ENCODE peak calls at places on chromosome 14, in nine cellular contexts. I, D, W, Y, N, K, F, B and T are unnamed samples.

GRCh38 chr14:55454264-55455151 is 14.1 kb upstream of the TBPL2 start:
- DNase-seq in K (peak), B (no peak), D (no peak), F (peak), I (peak), W (peak), Y (peak), N (peak), T (peak)

GRCh38 chr14:103096387-103096786 is 1.9 kb downstream of the EXOC3L4 start:
- DNase-seq in N (no peak), Y (no peak), W (no peak), B (no peak), K (no peak), F (no peak), D (no peak), I (no peak), T (no peak)

GRCh38 chr14:105850853-105851581 is 324.6 kb downstream of the TMEM121 start:
- DNase-seq in B (no peak), K (no peak), N (no peak), I (no peak), F (no peak), D (no peak), W (no peak), Y (no peak), T (no peak)

GRCh38 chr14:37985826-37986470 is 221.8 kb upstream of the SSTR1 start:
- DNase-seq in F (no peak), K (peak), D (no peak), N (peak), W (peak), Y (peak), I (peak), B (peak), T (peak)

GRCh38 chr14:98770151-98770550 is 501.8 kb downstream of the BCL11B start:
- DNase-seq in B (no peak), D (no peak), I (no peak), W (no peak), N (no peak), K (no peak), Y (no peak), F (no peak), T (no peak)

GRCh38 chr14:95038521-95039250 is 118.6 kb downstream of the DICER1 start:
- DNase-seq in B (no peak), Y (no peak), F (no peak), K (no peak), I (no peak), N (no peak), W (no peak), D (no peak), T (no peak)

GRCh38 chr14:102469261-102469660 is 40.3 kb downstream of the ANKRD9 start:
- DNase-seq in F (no peak), I (no peak), D (no peak), K (no peak), W (peak), Y (no peak), N (no peak), B (no peak), T (no peak)

GRCh38 chr14:61355892-61356325 is 34.5 kb downstream of the PRKCH start:
- DNase-seq in K (peak), Y (no peak), B (no peak), I (peak), N (no peak), F (peak), D (peak), W (peak), T (peak)

GRCh38 chr14:26319139-26319864 is 278.5 kb downstream of the NOVA1 start:
- DNase-seq in N (no peak), W (peak), I (no peak), B (no peak), K (no peak), Y (no peak), F (no peak), D (no peak), T (no peak)

GRCh38 chr14:72401632-72402428 is 469.6 kb downstream of the RGS6 start:
- DNase-seq in F (no peak), Y (no peak), D (no peak), N (peak), W (peak), B (no peak), K (no peak), I (no peak), T (no peak)

GRCh38 chr14:35940291-35940690 is 114.2 kb downstream of the BRMS1L start:
- DNase-seq in Y (no peak), B (no peak), K (no peak), W (no peak), I (no peak), D (no peak), N (peak), F (no peak), T (no peak)

GRCh38 chr14:100289916-100290606 is 16.2 kb downstream of the SLC25A29 start:
- DNase-seq in I (no peak), Y (no peak), K (no peak), F (no peak), W (no peak), B (peak), D (no peak), N (no peak), T (no peak)

GRCh38 chr14:64705406-64706118 is 1.3 kb downstream of the PLEKHG3 start:
- DNase-seq in W (no peak), D (no peak), K (no peak), N (no peak), F (peak), Y (peak), I (no peak), B (no peak), T (no peak)

GRCh38 chr14:30227871-30228270 is 300.2 kb upstream of the PRKD1 start:
- DNase-seq in Y (no peak), K (peak), I (peak), F (peak), B (no peak), N (no peak), W (peak), D (peak), T (peak)

GRCh38 chr14:102362084-102362483 is 606 bp downstream of the CINP start:
- DNase-seq in Y (peak), F (peak), K (peak), N (peak), I (no peak), D (no peak), B (no peak), W (peak), T (peak)

GRCh38 chr14:73591690-73592448 is at the start of gene ACOT4:
- DNase-seq in D (peak), I (no peak), B (peak), N (peak), Y (peak), W (peak), K (no peak), F (peak), T (peak)

GRCh38 chr14:74652541-74652940 is 40.5 kb upstream of the LTBP2 start:
- DNase-seq in B (no peak), D (no peak), N (no peak), F (no peak), K (no peak), Y (no peak), I (no peak), W (no peak), T (no peak)

GRCh38 chr14:105528859-105529505 is 2.6 kb downstream of the TMEM121 start:
- DNase-seq in I (no peak), B (no peak), W (no peak), D (no peak), Y (no peak), N (peak), K (no peak), F (no peak), T (no peak)

GRCh38 chr14:50452979-50453705 is 56.5 kb upstream of the CDKL1 start:
- DNase-seq in D (no peak), F (peak), B (no peak), K (peak), Y (no peak), W (peak), N (no peak), I (no peak), T (peak)

GRCh38 chr14:50399251-50400032 is 2.8 kb upstream of the CDKL1 start:
- DNase-seq in W (peak), F (peak), N (no peak), D (no peak), I (no peak), B (no peak), K (peak), Y (no peak), T (peak)

GRCh38 chr14:79543966-79544365 is 667.3 kb downstream of the DIO2 start:
- DNase-seq in F (no peak), D (no peak), I (no peak), K (peak), Y (peak), N (peak), B (peak), W (peak), T (peak)

GRCh38 chr14:58513272-58513671 is 85.8 kb downstream of the KIAA0586 start:
- DNase-seq in K (no peak), Y (no peak), F (no peak), I (no peak), D (no peak), N (no peak), B (no peak), W (no peak), T (no peak)

GRCh38 chr14:39266589-39266870 is 32.8 kb downstream of the MIA2 start:
- DNase-seq in Y (no peak), B (no peak), I (peak), N (peak), W (no peak), D (no peak), K (no peak), F (no peak), T (peak)

GRCh38 chr14:73785834-73786631 is 65.6 kb upstream of the PTGR2 start:
- DNase-seq in K (peak), B (peak), D (peak), Y (peak), W (peak), N (peak), F (peak), I (peak), T (peak)

GRCh38 chr14:100677925-100678765 is 48.5 kb upstream of the DLK1 start:
- DNase-seq in I (no peak), D (peak), N (no peak), W (no peak), F (no peak), B (peak), Y (peak), K (peak), T (peak)

GRCh38 chr14:99202516-99202915 is 69.5 kb downstream of the BCL11B start:
- DNase-seq in I (no peak), D (no peak), B (peak), K (no peak), F (no peak), N (no peak), Y (no peak), W (no peak), T (no peak)

GRCh38 chr14:81981311-81981675 is 447.6 kb upstream of the SEL1L start:
- DNase-seq in K (no peak), Y (no peak), B (no peak), I (no peak), D (no peak), W (no peak), F (no peak), N (no peak), T (no peak)

GRCh38 chr14:103520657-103521437 is 1.8 kb downstream of the CKB start:
- DNase-seq in D (peak), K (peak), W (peak), B (peak), N (peak), F (peak), I (peak), Y (peak), T (peak)

GRCh38 chr14:103109789-103110415 is 13.4 kb upstream of the TNFAIP2 start:
- DNase-seq in N (no peak), B (no peak), Y (peak), K (peak), I (no peak), W (peak), F (no peak), D (no peak), T (peak)

GRCh38 chr14:22471545-22472121 is 117.4 kb downstream of the DAD1 start:
- DNase-seq in D (peak), K (peak), W (peak), N (peak), B (peak), F (peak), I (peak), Y (peak), T (no peak)

GRCh38 chr14:54398028-54398368 is 1.2 kb downstream of the CDKN3 start:
- DNase-seq in N (peak), W (no peak), Y (no peak), B (no peak), I (no peak), K (no peak), F (no peak), D (no peak), T (no peak)

GRCh38 chr14:34338056-34338455 is 124.0 kb downstream of the SPTSSA start:
- DNase-seq in D (no peak), F (no peak), Y (no peak), B (no peak), K (no peak), I (no peak), W (no peak), N (no peak), T (no peak)

DNA sequence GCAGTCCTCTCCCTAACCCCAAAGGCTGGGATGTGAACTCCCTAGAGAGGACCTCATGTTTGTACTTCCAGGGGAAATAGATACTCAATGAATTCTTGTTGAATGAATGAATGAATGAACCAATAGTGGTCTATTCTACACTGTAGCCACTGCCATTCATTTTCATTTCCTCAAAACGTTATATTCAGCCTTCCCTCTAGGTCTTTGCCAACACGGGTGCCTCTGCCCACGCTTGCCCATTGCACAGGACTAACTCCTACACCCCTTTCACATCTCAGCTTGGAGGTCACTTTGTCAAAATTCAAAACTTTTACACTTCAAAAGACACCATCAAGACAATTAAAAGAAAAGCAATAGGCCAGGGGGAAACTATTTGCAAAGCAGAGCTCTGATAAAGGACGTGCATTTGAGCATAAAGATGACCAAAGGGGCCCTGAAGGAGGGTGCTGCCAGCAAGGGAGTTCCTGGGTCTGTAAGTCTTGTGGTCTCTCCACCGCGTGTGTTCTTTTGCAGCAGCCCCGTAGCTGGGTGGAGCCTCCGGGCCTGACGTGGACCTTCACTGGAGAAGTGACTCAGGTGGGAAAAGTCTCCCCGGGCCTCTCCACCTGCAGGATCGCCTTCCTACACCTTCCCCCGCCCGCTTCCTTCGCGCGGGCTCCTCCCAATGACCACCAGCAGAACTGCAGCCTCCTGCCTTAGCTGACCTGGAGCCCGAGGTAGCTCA is 31.5 kb downstream of the TMEM63C start:
- DNase-seq in Y (peak), K (peak), W (peak), N (peak), D (no peak), B (peak), I (peak), F (peak), T (peak)
- TF ChIP-seq CTCF in Y (peak), K (peak), W (peak), N (peak), D (peak), B (peak), I (peak), F (peak), T (peak)

GRCh38 chr14:93303659-93304058 is 29.2 kb downstream of the BTBD7 start:
- DNase-seq in I (peak), D (peak), B (no peak), F (no peak), W (no peak), N (no peak), K (no peak), Y (no peak), T (peak)

GRCh38 chr14:93301821-93302447 is 30.9 kb downstream of the BTBD7 start:
- DNase-seq in B (peak), F (peak), D (no peak), N (no peak), W (peak), Y (peak), K (no peak), I (no peak), T (no peak)

GRCh38 chr14:93295541-93296220 is 37.2 kb downstream of the BTBD7 start:
- DNase-seq in Y (peak), W (no peak), K (no peak), I (no peak), F (no peak), N (no peak), D (no peak), B (no peak), T (no peak)

GRCh38 chr14:93302688-93303581 is 29.9 kb downstream of the BTBD7 start:
- DNase-seq in I (no peak), K (no peak), F (no peak), D (no peak), B (no peak), W (no peak), N (no peak), Y (peak), T (no peak)

GRCh38 chr14:93299831-93300230 is 33.0 kb downstream of the BTBD7 start:
- DNase-seq in K (no peak), D (no peak), N (no peak), Y (no peak), F (no peak), I (no peak), B (no peak), W (no peak), T (no peak)
- H3K4me3 ChIP-seq in K (no peak), D (no peak), N (no peak), Y (no peak), F (no peak), I (no peak), B (no peak), W (no peak), T (no peak)

DNA sequence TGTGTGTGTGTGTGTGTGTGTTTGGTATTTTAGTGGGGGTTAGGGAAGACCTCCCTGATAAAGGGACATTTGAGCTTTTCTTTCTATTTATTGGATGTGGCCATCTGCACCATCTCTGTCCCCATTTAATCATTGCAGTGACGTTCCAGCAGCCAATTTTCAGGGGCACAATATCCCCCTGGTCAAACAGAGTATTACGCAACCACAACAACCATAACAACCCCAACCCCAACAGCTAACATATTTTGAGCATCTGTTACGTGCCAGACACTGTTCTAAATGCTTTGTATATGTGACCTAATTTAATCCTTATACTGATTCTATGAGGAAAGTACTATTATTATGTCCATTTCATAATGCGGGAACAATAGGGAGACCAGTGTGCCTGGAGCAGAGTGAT is 87.4 kb downstream of the TTC8 start:
- DNase-seq in N (no peak), F (no peak), B (no peak), Y (no peak), K (no peak), W (no peak), D (no peak), I (no peak), T (no peak)
- TF ChIP-seq CTCF in N (no peak), F (no peak), B (no peak), Y (no peak), K (no peak), W (no peak), D (no peak), I (no peak), T (no peak)

DNA sequence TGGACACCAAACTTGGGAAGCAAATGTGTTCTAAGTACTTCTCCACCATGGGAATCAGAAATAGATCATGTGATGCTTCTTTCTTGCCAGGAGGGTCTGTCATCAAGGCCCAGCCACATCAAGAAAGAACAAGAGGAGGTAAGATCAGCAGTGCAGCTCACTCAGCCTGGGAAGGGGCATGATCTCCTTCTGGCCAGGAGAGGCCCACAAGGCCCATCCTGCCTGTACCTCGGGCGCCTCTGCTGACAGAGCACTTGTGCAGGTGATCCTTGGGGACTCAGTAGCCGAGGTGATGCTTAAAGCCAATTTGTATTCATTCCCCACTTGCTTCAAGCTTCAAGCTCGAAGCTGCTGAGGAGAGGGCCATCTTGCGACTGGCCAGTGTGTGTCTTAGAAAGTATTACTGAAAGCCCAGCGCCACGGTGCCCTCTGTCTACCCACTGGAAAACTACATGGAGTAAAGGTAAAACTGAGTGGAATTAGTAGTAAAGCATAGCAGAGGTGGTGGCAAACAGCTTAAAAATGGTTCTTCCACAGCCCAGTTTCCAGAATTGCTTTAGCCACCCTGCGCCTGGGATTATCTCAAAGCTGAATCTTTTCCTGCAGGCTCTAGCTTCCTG is 26.2 kb downstream of the RTRAF start:
- DNase-seq in K (no peak), D (no peak), F (no peak), N (no peak), W (peak), Y (peak), B (peak), I (no peak), T (no peak)
- H3K4me3 ChIP-seq in K (no peak), D (no peak), F (no peak), N (no peak), W (no peak), Y (no peak), B (no peak), I (no peak), T (no peak)

DNA sequence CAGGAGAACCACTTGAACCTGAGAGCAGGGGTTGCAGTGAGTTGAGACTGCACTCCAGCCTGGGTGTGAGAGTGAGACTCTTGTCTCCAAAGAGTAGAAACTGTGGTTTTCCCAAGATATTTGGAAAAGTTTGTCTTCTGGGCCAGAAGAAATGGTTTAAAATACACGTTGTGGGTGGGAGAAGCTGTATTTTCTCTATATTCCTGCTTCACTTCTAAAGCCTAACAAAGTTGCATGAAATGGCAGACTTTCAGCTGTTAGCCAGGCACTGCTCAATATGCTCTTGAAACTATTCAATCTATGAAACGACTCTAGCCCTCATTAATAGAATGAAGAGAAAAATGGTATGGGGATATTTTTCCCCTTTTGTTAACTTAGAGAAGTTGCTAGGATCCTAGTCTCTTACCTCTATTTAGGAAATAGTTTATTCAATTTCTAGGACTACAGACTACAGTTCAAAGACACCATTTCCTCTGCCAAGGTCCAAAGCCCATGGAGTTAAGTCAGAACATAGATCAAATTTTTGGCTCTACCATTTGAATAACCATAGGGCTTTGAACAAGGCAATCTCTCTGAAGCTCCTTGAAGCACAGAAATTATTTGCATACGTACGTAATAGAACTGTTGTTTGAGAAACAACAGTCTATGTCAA is 49.3 kb upstream of the OR5AU1 start:
- DNase-seq in N (no peak), Y (no peak), I (no peak), K (no peak), B (no peak), F (no peak), W (no peak), D (no peak), T (no peak)
- TF ChIP-seq CTCF in N (no peak), Y (no peak), I (no peak), K (no peak), B (no peak), F (no peak), W (no peak), D (no peak), T (no peak)

GRCh38 chr14:44914849-44915248 is 46.9 kb downstream of the KLHL28 start:
- DNase-seq in D (no peak), B (peak), W (peak), I (no peak), K (peak), N (no peak), Y (peak), F (no peak), T (peak)

GRCh38 chr14:44910826-44911225 is 50.9 kb downstream of the KLHL28 start:
- DNase-seq in N (no peak), F (no peak), D (no peak), B (no peak), K (no peak), W (no peak), I (no peak), Y (no peak), T (no peak)

GRCh38 chr14:44912041-44912869 is 49.5 kb downstream of the KLHL28 start:
- DNase-seq in I (no peak), N (no peak), D (peak), B (no peak), F (no peak), Y (no peak), W (no peak), K (peak), T (no peak)
- H3K4me3 ChIP-seq in I (no peak), N (no peak), D (peak), B (no peak), F (peak), Y (no peak), W (no peak), K (peak), T (peak)

GRCh38 chr14:68777644-68778043 is 15.2 kb downstream of the ZFP36L1 start:
- DNase-seq in F (no peak), I (no peak), W (no peak), B (no peak), Y (no peak), N (no peak), K (no peak), D (no peak), T (no peak)
- TF ChIP-seq CTCF in F (no peak), I (no peak), W (no peak), B (no peak), Y (no peak), N (no peak), K (no peak), D (no peak), T (no peak)